ENCODE peak calls at places on chromosomes 2 and 18, in four cellular contexts. R, N, Y and B are unnamed samples.

GRCh38 chr2:143398701-143399260 is 269.6 kb downstream of the ARHGAP15 start:
- DNase-seq in R (no peak), N (no peak), Y (peak), B (no peak)

GRCh38 chr2:60745761-60746160 is 10.3 kb upstream of the PAPOLG start:
- DNase-seq in R (no peak), N (no peak), Y (no peak), B (no peak)

GRCh38 chr2:137980459-137980858 is 16.2 kb downstream of the HNMT start:
- DNase-seq in R (no peak), N (no peak), Y (peak), B (no peak)

GRCh38 chr2:65291221-65292094 is 63.8 kb downstream of the ACTR2 start:
- DNase-seq in R (no peak), N (no peak), Y (no peak), B (no peak)

GRCh38 chr2:181185948-181186347 is 205.5 kb downstream of the UBE2E3 start:
- DNase-seq in R (no peak), N (no peak), Y (no peak), B (no peak)

GRCh38 chr2:209523778-209524362 is 100.0 kb downstream of the MAP2 start:
- DNase-seq in R (no peak), N (no peak), Y (no peak), B (no peak)

GRCh38 chr2:51662187-51662586 is 630.3 kb upstream of the NRXN1 start:
- DNase-seq in R (no peak), N (no peak), Y (no peak), B (no peak)

GRCh38 chr2:29367986-29368677 is 252.9 kb downstream of the CLIP4 start:
- DNase-seq in R (no peak), N (no peak), Y (no peak), B (no peak)

GRCh38 chr2:56680971-56681631 is 497.3 kb downstream of the CCDC85A start:
- DNase-seq in R (no peak), N (no peak), Y (no peak), B (no peak)

GRCh38 chr2:152573168-152573567 is 144.1 kb downstream of the PRPF40A start:
- DNase-seq in R (no peak), N (no peak), Y (peak), B (no peak)

GRCh38 chr18:48955528-48956261 is 4.9 kb upstream of the SMAD7 start:
- DNase-seq in R (no peak), N (no peak), Y (peak), B (no peak)

GRCh38 chr2:44549856-44550255 is 188.1 kb downstream of the CAMKMT start:
- DNase-seq in R (no peak), N (no peak), Y (peak), B (no peak)

GRCh38 chr2:27591745-27592144 is 8.9 kb downstream of the ZNF512 start:
- DNase-seq in R (no peak), N (no peak), Y (peak), B (no peak)

DNA sequence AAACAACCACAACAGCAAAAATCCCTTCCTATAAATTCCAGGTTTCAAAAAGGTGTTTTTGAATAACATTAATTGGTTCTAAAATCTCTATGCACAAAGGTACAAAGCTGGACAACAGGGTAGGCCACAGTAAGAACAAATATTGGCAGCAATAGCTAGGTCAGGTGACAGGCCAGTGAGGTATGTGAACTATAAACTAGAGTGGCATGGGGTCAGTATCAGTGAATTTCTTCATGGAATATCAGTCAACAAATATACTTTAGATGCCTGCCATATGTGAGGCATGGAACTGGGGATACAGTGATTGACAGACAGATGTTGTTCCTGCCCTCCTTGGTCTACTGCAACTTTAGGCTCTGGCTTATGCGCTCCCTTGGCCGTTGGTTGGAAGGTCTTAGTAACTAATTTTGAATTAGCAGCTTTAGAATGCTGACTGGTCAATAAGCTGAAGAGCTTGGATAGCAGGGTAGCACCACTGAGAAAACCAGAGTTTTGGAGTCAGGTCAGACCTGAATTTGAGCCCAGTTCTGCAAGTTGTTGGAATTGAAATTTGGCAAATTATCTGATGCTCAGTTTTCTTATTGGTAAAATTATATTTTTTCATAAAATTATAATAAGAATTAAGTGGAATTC is 2.3 kb upstream of the EPC2 start:
- DNase-seq in R (no peak), N (no peak), Y (no peak), B (no peak)
- TF ChIP-seq CTCF in R (no peak), N (no peak), Y (no peak), B (no peak)

GRCh38 chr2:97664636-97664970 is 759 bp upstream of the ACTR1B start:
- DNase-seq in R (no peak), N (no peak), Y (no peak), B (no peak)
- TF ChIP-seq CTCF in R (no peak), N (no peak), Y (no peak), B (no peak)

GRCh38 chr18:76725445-76725844 is 96.9 kb upstream of the ZNF236 start:
- DNase-seq in R (no peak), N (no peak), Y (no peak), B (no peak)

GRCh38 chr18:76722224-76723061 is 99.9 kb upstream of the ZNF236 start:
- DNase-seq in R (no peak), N (no peak), Y (no peak), B (no peak)

GRCh38 chr18:76720683-76721082 is 101.7 kb upstream of the ZNF236 start:
- DNase-seq in R (no peak), N (no peak), Y (no peak), B (no peak)

DNA sequence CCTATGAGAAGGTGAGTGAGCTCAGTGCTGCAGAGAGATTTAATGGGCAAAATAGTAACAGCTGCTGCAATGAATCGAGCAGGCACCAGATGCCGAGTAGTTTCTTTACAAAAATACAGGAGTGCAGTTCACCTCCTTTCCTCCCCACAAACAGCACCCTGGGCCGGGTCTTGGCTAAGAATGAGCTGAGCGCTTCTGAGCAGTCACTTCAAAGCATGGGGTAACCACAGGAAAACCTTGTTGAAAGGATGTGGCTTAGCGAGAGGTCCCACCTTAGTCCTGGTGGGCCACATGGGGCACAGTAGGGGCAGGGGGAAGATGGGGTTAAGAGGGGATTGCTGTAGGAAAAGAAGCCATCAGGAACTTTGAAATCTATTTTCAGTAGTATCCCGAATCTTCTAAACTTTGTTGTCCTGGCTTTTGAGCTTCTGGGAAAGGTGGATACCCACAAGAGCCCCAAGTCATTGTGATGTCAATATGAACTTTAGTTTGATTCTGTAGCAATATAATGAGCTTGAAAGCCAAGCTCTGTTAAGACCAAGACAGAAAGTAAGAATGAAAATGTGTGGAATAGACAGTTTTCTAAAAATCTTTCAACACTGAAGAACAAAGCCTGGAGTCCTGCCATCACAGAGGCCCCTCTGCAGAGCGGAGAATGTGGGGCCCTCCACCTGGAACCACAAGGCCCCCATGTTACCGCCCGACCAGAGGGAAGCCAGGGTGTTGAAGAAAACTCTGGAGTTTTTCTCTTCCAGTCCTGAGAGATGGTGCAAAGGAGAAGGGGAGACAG is 101.0 kb upstream of the ZNF236 start:
- DNase-seq in R (peak), N (no peak), Y (no peak), B (no peak)
- TF ChIP-seq CTCF in R (no peak), N (no peak), Y (no peak), B (no peak)

GRCh38 chr2:79219383-79219988 is 59.9 kb upstream of the REG3A start:
- DNase-seq in R (no peak), N (peak), Y (peak), B (no peak)

DNA sequence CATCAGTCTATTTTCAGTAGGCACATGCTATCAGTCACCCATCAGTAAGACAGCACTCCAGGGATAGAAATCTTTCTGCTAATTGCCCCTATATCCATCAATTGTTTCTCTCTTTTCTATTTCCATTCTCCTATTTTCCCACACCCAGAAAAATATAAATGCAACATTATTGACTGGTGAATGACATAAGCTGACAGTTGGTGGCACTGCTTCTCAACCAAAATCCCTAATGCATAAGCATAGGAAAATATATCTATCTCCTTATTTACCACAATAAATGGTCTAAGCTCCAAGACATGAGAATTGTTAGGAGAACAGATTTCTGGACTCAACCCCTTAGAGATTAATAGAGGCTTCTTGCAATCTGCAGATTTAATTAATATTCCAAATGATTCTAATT is 64.0 kb upstream of the REG3A start:
- DNase-seq in R (no peak), N (no peak), Y (no peak), B (no peak)
- TF ChIP-seq CTCF in R (no peak), N (no peak), Y (no peak), B (no peak)

DNA sequence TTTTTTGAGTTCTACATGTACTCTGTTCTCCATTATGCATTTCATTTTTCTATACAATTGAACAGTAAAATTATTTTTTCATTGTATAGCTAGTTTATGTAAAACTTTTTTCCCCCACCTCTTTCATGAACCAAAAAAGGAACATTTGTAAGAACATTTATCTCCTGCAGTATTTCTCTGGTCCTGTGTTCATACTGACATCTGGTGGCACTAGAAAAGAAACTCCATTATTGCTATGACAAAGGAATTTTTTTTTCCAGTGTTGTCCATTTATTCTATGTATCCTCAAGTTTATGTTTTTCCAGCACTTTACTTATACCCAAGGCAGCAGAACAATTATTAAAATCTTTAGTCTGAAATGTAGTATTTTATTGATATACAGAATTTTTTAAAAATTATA is 27.4 kb upstream of the CHAC2 start:
- DNase-seq in R (no peak), N (no peak), Y (peak), B (no peak)
- TF ChIP-seq CTCF in R (peak), N (peak), Y (peak), B (peak)

GRCh38 chr18:67715567-67715966 is 199.0 kb upstream of the DSEL start:
- DNase-seq in R (no peak), N (no peak), Y (no peak), B (no peak)

GRCh38 chr18:67705748-67706147 is 189.2 kb upstream of the DSEL start:
- DNase-seq in R (no peak), N (no peak), Y (peak), B (no peak)

DNA sequence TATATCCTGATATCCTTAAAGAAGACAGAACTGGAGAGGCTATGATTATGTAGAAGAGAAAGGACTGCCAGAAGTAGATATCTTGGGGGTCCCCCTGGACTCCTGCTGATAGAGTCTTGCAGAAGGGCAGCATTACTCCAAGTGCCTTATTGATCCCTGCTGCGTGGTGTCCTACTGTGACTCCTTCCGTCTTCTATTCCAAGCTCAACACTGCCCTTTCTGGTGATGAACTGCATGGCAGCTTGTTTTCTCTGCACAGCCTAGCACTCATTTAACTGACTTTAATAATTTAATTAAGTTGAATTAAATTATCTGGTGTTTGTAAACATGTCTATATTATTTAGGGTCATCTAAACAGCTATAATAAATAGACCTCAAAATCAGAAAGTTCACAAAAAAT is 194.1 kb upstream of the DSEL start:
- DNase-seq in R (no peak), N (peak), Y (peak), B (no peak)
- TF ChIP-seq CTCF in R (no peak), N (peak), Y (peak), B (no peak)

DNA sequence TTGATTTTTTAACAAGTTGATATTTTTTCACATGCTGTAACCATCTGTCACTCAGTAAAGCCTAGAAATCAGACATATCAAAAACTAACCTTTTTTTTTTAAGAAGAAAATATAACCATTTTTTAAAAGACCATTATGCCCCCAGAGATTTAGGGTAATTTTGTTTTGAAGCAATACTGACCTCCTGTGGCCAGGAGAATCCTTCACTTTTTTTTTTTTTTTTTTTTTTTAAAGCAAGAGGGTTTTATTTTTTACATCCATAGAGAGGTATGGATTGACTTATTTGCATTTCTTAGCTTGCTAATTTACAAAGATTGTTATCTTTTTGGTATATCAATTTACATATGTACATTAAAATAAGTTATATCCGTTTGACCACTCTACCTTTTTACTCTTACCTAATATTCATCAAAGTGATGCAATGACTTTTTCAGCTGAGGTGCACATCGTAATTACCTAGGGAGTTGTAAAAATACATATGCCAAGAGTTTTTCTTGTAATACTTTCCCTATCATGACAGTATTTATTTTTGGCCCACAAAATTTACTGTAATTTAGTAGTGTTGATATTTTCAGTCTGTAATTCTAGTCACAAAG is 161.9 kb downstream of the SOCS6 start:
- DNase-seq in R (no peak), N (no peak), Y (no peak), B (no peak)
- TF ChIP-seq CTCF in R (peak), N (peak), Y (peak), B (peak)

GRCh38 chr2:227363756-227364155 is 15.3 kb downstream of the TM4SF20 start:
- DNase-seq in R (no peak), N (no peak), Y (no peak), B (no peak)
- TF ChIP-seq CTCF in R (peak), N (peak), Y (no peak), B (no peak)

DNA sequence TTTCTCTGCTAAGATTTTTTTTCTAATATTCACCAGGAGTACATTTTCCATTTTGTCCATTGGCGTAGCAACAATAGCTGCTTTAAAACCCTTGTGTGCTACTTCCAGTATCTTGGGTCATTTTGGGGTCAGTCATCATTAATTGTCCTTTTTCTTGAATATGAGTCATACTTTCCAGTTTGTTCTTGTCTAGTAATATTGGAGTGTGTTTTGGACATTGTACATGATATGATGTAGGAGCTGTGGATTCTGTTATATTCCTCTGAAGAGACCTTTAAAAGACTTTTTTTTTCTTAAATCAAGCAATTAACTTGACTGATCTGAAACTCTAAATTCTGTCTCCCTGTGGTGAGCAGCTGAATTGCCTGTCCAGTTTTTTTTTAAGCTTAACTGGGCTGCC is 40.8 kb downstream of the AGPS start:
- DNase-seq in R (no peak), N (no peak), Y (peak), B (no peak)
- TF ChIP-seq CTCF in R (no peak), N (no peak), Y (no peak), B (no peak)